ENCODE peak calls at places on chromosomes 13 and 19, in eight cellular contexts. U is cardiac fibroblast, D is AG09309, C is lower lobe of right lung, S is MM.1S, Z is heart right ventricle, J is keratinocyte, B is tibial nerve. N is an unnamed sample.

GRCh38 chr13:80441968-80442367 is 101.0 kb upstream of the SPRY2 start:
- DNase-seq in U (peak; percentile 58), D (no peak), C (no peak), S (no peak), Z (no peak), J (no peak), B (no peak), N (no peak)

GRCh38 chr13:94620286-94620896 is 18.7 kb downstream of the GPR180 start:
- DNase-seq in U (peak; percentile 54), D (no peak), C (no peak), S (peak; percentile 50), Z (no peak), J (no peak), B (no peak), N (no peak)

GRCh38 chr13:75411924-75412537 is 69.9 kb downstream of the TBC1D4 start:
- DNase-seq in U (no peak), D (no peak), C (no peak), S (no peak), Z (no peak), J (no peak), B (no peak), N (no peak)

GRCh38 chr19:31110331-31110730 is 238.9 kb downstream of the TSHZ3 start:
- DNase-seq in U (peak; percentile 65), D (peak; percentile 27), C (no peak), S (no peak), Z (no peak), J (no peak), B (no peak), N (no peak)

GRCh38 chr13:112064222-112064621 is 2.7 kb upstream of the SOX1 start:
- DNase-seq in U (no peak), D (no peak), C (no peak), S (no peak), Z (no peak), J (no peak), B (no peak), N (no peak)

GRCh38 chr19:6828698-6829633 is 56.5 kb downstream of the VAV1 start:
- DNase-seq in U (no peak), D (no peak), C (peak; percentile 56), S (peak; percentile 82), Z (no peak), J (no peak), B (no peak), N (peak; percentile 38)

GRCh38 chr19:45498411-45499195 is at the start of gene PPM1N:
- DNase-seq in U (no peak), D (no peak), C (no peak), S (no peak), Z (no peak), J (no peak), B (no peak), N (no peak)

GRCh38 chr19:18496167-18496979 is 25.5 kb downstream of the ELL start:
- DNase-seq in U (peak; percentile 37), D (no peak), C (peak; percentile 78), S (peak; percentile 18), Z (peak; percentile 35), J (peak; percentile 26), B (no peak), N (no peak)

GRCh38 chr13:46172531-46172991 is 9.4 kb downstream of the LCP1 start:
- DNase-seq in U (no peak), D (no peak), C (no peak), S (peak; percentile 30), Z (no peak), J (no peak), B (no peak), N (peak; percentile 64)

GRCh38 chr13:51585234-51585672 is 991 bp downstream of the WDFY2 start:
- DNase-seq in U (peak; percentile 40), D (no peak), C (no peak), S (no peak), Z (no peak), J (no peak), B (no peak), N (no peak)

GRCh38 chr13:69595181-69595580 is 512.4 kb upstream of the ATXN8OS start:
- DNase-seq in U (no peak), D (no peak), C (no peak), S (no peak), Z (no peak), J (no peak), B (no peak), N (no peak)

GRCh38 chr19:41541990-41542584 is 33.9 kb upstream of the CEACAM21 start:
- DNase-seq in U (peak; percentile 54), D (no peak), C (peak; percentile 83), S (no peak), Z (peak; percentile 53), J (no peak), B (peak; percentile 38), N (no peak)

GRCh38 chr19:6551607-6552450 is 21.0 kb downstream of the TNFSF9 start:
- DNase-seq in U (no peak), D (no peak), C (peak; percentile 50), S (no peak), Z (peak; percentile 26), J (no peak), B (no peak), N (no peak)

GRCh38 chr19:18763674-18764590 is 27.2 kb downstream of the COMP start:
- DNase-seq in U (peak; percentile 46), D (no peak), C (peak; percentile 70), S (no peak), Z (no peak), J (peak; percentile 84), B (no peak), N (no peak)

GRCh38 chr19:19451429-19452240 is 46.2 kb downstream of the GATAD2A start:
- DNase-seq in U (no peak), D (no peak), C (no peak), S (no peak), Z (no peak), J (no peak), B (no peak), N (no peak)

GRCh38 chr13:106105153-106105552 is 430.3 kb downstream of the EFNB2 start:
- DNase-seq in U (no peak), D (no peak), C (no peak), S (no peak), Z (no peak), J (peak; percentile 54), B (no peak), N (no peak)

GRCh38 chr13:109402976-109403375 is 383.4 kb downstream of the IRS2 start:
- DNase-seq in U (no peak), D (no peak), C (no peak), S (no peak), Z (no peak), J (no peak), B (no peak), N (no peak)

GRCh38 chr19:604355-604754 is 14.7 kb downstream of the HCN2 start:
- DNase-seq in U (no peak), D (no peak), C (no peak), S (peak; percentile 33), Z (no peak), J (no peak), B (no peak), N (no peak)

GRCh38 chr19:1173160-1173844 is 766 bp downstream of the SBNO2 start:
- DNase-seq in U (no peak), D (no peak), C (no peak), S (peak; percentile 22), Z (no peak), J (no peak), B (no peak), N (no peak)

GRCh38 chr13:48582086-48582485 is 49.2 kb upstream of the RCBTB2 start:
- DNase-seq in U (no peak), D (no peak), C (no peak), S (no peak), Z (no peak), J (no peak), B (no peak), N (no peak)

GRCh38 chr13:113782472-113782871 is 23.4 kb downstream of the TMEM255B start:
- DNase-seq in U (no peak), D (no peak), C (no peak), S (no peak), Z (no peak), J (no peak), B (no peak), N (no peak)

GRCh38 chr19:55406869-55407624 is 541 bp downstream of the UBE2S start:
- DNase-seq in U (peak; percentile 50), D (no peak), C (no peak), S (peak; percentile 30), Z (no peak), J (no peak), B (no peak), N (no peak)

GRCh38 chr13:108146642-108147041 is 68.7 kb downstream of the LIG4 start:
- DNase-seq in U (no peak), D (no peak), C (no peak), S (no peak), Z (no peak), J (no peak), B (no peak), N (no peak)

GRCh38 chr19:12603714-12604113 is 6.9 kb downstream of the ZNF490 start:
- DNase-seq in U (no peak), D (no peak), C (no peak), S (peak; percentile 84), Z (no peak), J (no peak), B (no peak), N (peak; percentile 47)

DNA sequence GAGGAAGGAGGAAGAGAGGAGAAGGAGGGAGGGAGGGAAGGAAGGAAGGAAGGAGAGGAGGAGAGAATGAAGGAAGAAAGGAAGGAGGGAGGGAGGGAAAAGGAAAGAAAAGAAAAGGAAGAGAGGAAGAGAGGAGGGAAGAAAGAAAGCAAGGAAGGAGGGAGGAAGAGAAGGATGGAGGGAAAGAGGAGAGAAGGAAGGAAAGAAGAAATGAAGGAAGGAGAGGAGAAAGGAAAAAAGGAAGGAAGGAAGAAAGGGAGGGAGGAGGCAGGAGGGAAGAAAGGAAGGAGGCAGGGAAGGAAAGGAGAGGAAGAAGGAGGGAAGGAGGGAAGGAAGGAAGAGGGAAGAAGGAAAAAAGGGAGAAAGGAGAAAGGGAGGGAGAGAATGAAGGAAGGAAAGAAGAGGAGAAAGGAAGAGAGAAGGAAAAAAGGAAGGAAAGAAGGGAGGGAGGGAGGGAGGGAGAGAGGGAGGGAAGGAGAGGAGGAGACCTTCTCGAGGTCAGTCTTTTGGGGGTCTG is 13.4 kb upstream of the CASP14 start:
- DNase-seq in U (no peak), D (no peak), C (no peak), S (no peak), Z (no peak), J (no peak), B (no peak), N (no peak)
- TF ChIP-seq CTCF in U (no peak), D (no peak), C (no peak), S (no peak), Z (no peak), J (no peak), B (no peak), N (no peak)

GRCh38 chr19:49931293-49932040 is 2.2 kb upstream of the NUP62 start:
- DNase-seq in U (no peak), D (no peak), C (no peak), S (no peak), Z (no peak), J (no peak), B (no peak), N (no peak)
- H3K4me3 ChIP-seq in U (no peak overlapping the region), D (no peak overlapping the region), C (no peak overlapping the region), S (no peak overlapping the region), Z (no peak overlapping the region), J (no peak overlapping the region), B (no peak overlapping the region), N (peak overlapping the region; percentile 63)

GRCh38 chr13:32911506-32911905 is 104.7 kb upstream of the KL start:
- DNase-seq in U (peak; percentile 50), D (peak; percentile 20), C (no peak), S (peak; percentile 10), Z (no peak), J (no peak), B (no peak), N (peak; percentile 29)
- TF ChIP-seq CTCF in U (peak; percentile 53), D (peak; percentile 63), C (peak; percentile 32), S (peak; percentile 30), Z (peak; percentile 56), J (peak; percentile 63), B (peak; percentile 3), N (peak; percentile 56)

GRCh38 chr19:49592486-49593232 is 1.7 kb downstream of the PRR12 start:
- DNase-seq in U (no peak), D (no peak), C (no peak), S (no peak), Z (no peak), J (no peak), B (no peak), N (no peak)
- H3K4me3 ChIP-seq in U (peak overlapping the region; percentile 82), D (peak overlapping the region; percentile 49), C (peak overlapping the region; percentile 72), S (peak overlapping the region; percentile 94), Z (peak overlapping the region; percentile 82), J (peak overlapping the region; percentile 82), B (peak overlapping the region; percentile 72), N (peak overlapping the region; percentile 71)